ENCODE peak calls at places on chromosomes 12 and 14, in five cellular contexts. L, S, H, Z and Q are unnamed samples.
A peak's percentile ranks its signal among the peaks of the same experiment; 100 is the strongest.

GRCh38 chr12:115408642-115409041 is 724.7 kb upstream of the TBX3 start:
- DNase-seq in S (no peak), H (no peak), Z (no peak), L (no peak), Q (no peak)

GRCh38 chr12:113732916-113733315 is 233.2 kb downstream of the RBM19 start:
- DNase-seq in S (no peak), Z (no peak), H (no peak), L (no peak), Q (no peak)

GRCh38 chr12:89960011-89960507 is 251.4 kb upstream of the ATP2B1 start:
- DNase-seq in S (peak; percentile 58), L (no peak), H (peak; percentile 30), Z (no peak), Q (peak; percentile 30)

GRCh38 chr12:119154435-119154818 is 24.3 kb upstream of the HSPB8 start:
- DNase-seq in Z (no peak), H (peak; percentile 29), S (no peak), L (no peak), Q (no peak)

GRCh38 chr12:131872154-131873046 is 22.0 kb upstream of the ULK1 start:
- DNase-seq in H (no peak), Z (no peak), L (no peak), S (peak; percentile 84), Q (peak; percentile 80)

GRCh38 chr12:80472912-80473500 is 29.0 kb downstream of the PTPRQ start:
- DNase-seq in S (peak; percentile 90), Z (no peak), H (no peak), L (no peak), Q (peak; percentile 89)

GRCh38 chr12:125187780-125188741 is 122.8 kb downstream of the AACS start:
- DNase-seq in L (no peak), S (no peak), Z (no peak), H (no peak), Q (no peak)

GRCh38 chr14:38887696-38888095 is 215.3 kb downstream of the SEC23A start:
- DNase-seq in H (no peak), Z (no peak), L (no peak), S (no peak), Q (no peak)

GRCh38 chr12:46559311-46559710 is 186.7 kb upstream of the SLC38A2 start:
- DNase-seq in L (no peak), H (no peak), Z (no peak), S (peak; percentile 79), Q (peak; percentile 81)

GRCh38 chr12:123289911-123290310 is 18.3 kb upstream of the CDK2AP1 start:
- DNase-seq in Z (no peak), S (no peak), L (no peak), H (no peak), Q (no peak)

GRCh38 chr12:11171953-11172675 is 1.1 kb downstream of the SMIM10L1 start:
- DNase-seq in Z (no peak), H (no peak), S (peak; percentile 34), L (no peak), Q (peak; percentile 24)

GRCh38 chr14:100271247-100271939 is 32.4 kb downstream of the YY1 start:
- DNase-seq in Z (no peak), S (peak; percentile 25), L (peak; percentile 84), H (no peak), Q (no peak)